ENCODE peak calls at places on chromosome 14, in four cellular contexts. One of them, this sample, is unnamed.

GRCh38 chr14:80587096-80587724 is 354.3 kb downstream of the CEP128 start:
- DNase-seq in K562: no peak
- DNase-seq in H1: no peak
- DNase-seq in HepG2: peak
- DNase-seq in this sample: peak

GRCh38 chr14:62443796-62444195 is 601.5 kb downstream of the KCNH5 start:
- DNase-seq in H1: no peak
- DNase-seq in HepG2: no peak
- DNase-seq in K562: no peak
- DNase-seq in this sample: no peak

GRCh38 chr14:103930051-103930604 is 1.9 kb downstream of the TDRD9 start:
- DNase-seq in H1: no peak
- DNase-seq in HepG2: peak
- DNase-seq in K562: no peak
- DNase-seq in this sample: no peak

GRCh38 chr14:74528406-74528805 is 34.8 kb downstream of the ISCA2 start:
- DNase-seq in H1: no peak
- DNase-seq in HepG2: no peak
- DNase-seq in K562: no peak
- DNase-seq in this sample: no peak

GRCh38 chr14:102277874-102278630 is 26.9 kb downstream of the MOK start:
- DNase-seq in K562: no peak
- DNase-seq in H1: no peak
- DNase-seq in HepG2: no peak
- DNase-seq in this sample: no peak

GRCh38 chr14:43356382-43356781 is 1150.7 kb downstream of the FSCB start:
- DNase-seq in K562: no peak
- DNase-seq in H1: no peak
- DNase-seq in HepG2: no peak
- DNase-seq in this sample: no peak

GRCh38 chr14:92880851-92881250 is 42.1 kb upstream of the CHGA start:
- DNase-seq in H1: peak
- DNase-seq in K562: no peak
- DNase-seq in HepG2: peak
- DNase-seq in this sample: peak

GRCh38 chr14:59634617-59635016 is 58.0 kb upstream of the CCDC175 start:
- DNase-seq in H1: no peak
- DNase-seq in HepG2: no peak
- DNase-seq in K562: no peak
- DNase-seq in this sample: no peak

GRCh38 chr14:95531473-95531872 is 3.4 kb upstream of the GLRX5 start:
- DNase-seq in HepG2: no peak
- DNase-seq in H1: no peak
- DNase-seq in K562: no peak
- DNase-seq in this sample: no peak
- TF ChIP-seq FOSL1 in HepG2: no peak
- TF ChIP-seq FOSL1 in H1: no peak
- TF ChIP-seq FOSL1 in K562: peak
- TF ChIP-seq FOSL1 in this sample: no peak

GRCh38 chr14:89563503-89563902 is 146.5 kb upstream of the FOXN3 start:
- DNase-seq in H1: no peak
- DNase-seq in HepG2: no peak
- DNase-seq in K562: no peak
- DNase-seq in this sample: no peak
- TF ChIP-seq FOSL1 in H1: no peak
- TF ChIP-seq FOSL1 in HepG2: no peak
- TF ChIP-seq FOSL1 in K562: no peak
- TF ChIP-seq FOSL1 in this sample: no peak

GRCh38 chr14:39014460-39014859 is 88.6 kb downstream of the SEC23A start:
- DNase-seq in HepG2: no peak
- DNase-seq in K562: no peak
- DNase-seq in H1: no peak
- DNase-seq in this sample: no peak

GRCh38 chr14:39016733-39017095 is 86.3 kb downstream of the SEC23A start:
- DNase-seq in HepG2: no peak
- DNase-seq in H1: no peak
- DNase-seq in K562: no peak
- DNase-seq in this sample: no peak

GRCh38 chr14:39015360-39015961 is 87.6 kb downstream of the SEC23A start:
- DNase-seq in HepG2: peak
- DNase-seq in H1: no peak
- DNase-seq in K562: peak
- DNase-seq in this sample: peak

DNA sequence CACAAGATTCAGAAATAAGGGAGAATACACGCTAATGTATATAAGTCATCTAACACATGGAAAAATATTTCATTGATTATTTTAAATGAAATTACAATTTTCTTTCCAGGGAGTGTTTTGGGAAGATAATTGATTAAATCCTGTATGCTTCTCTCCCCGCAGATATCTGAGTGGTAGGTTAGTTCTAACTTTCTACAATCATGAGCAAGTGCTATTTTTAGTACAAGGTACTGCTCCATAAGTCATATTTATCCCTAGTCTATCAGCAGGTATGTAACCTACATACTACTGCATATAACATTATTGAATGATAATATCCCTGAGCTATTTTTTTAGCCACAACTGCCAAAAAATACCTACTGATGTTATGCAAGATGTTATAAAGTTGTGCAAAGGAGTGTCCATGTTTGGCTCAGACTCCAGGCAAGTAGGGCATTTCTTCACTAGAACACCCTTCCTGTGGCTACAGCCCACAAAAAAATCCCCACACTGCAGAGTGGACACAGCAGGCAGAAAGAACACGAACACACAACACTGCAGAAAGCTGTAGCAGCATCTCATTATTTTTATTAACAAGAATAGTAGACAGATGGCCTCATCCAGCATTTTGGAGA is 87.0 kb downstream of the SEC23A start:
- DNase-seq in K562: no peak
- DNase-seq in H1: no peak
- DNase-seq in HepG2: no peak
- DNase-seq in this sample: no peak
- TF ChIP-seq FOSL1 in K562: no peak
- TF ChIP-seq FOSL1 in H1: no peak
- TF ChIP-seq FOSL1 in HepG2: no peak
- TF ChIP-seq FOSL1 in this sample: no peak

DNA sequence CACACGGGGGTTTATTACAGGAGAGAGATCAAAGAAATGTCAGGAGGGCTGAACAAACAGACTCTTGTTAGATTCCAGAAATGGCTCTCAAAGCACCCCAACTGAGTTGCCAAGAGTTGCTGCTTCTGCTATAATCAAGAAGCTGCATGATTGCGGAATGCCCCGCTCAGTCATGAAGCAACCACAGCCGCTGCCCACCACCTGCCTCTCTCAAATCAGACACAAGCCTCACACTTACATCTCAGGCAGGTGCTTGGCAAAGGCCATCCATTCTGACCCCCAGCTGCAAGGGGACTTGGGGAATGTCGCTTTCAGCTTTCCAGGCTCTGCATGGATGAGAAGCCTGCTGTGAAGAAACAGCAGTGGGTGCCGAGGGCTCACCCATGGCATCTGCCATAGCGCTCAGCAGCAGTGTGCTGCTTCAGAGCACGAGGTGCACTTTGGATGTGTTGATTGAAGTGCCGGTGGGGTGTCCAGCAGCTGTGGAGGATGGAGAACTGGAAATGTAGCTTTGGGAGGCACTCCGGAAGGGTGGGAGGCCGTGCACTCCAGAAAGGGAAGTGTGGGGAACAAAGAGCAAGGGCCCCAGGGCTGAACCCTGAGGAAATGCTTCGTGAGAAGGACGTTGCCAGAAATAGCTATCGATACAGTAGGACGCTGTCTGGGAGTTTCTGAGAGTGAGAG is 37.7 kb downstream of the LRRC74A start:
- DNase-seq in K562: no peak
- DNase-seq in H1: no peak
- DNase-seq in HepG2: peak
- DNase-seq in this sample: no peak
- TF ChIP-seq FOSL1 in K562: no peak
- TF ChIP-seq FOSL1 in H1: no peak
- TF ChIP-seq FOSL1 in HepG2: no peak
- TF ChIP-seq FOSL1 in this sample: no peak

GRCh38 chr14:100246809-100247428 is 8.0 kb downstream of the YY1 start:
- DNase-seq in K562: peak
- DNase-seq in H1: no peak
- DNase-seq in HepG2: peak
- DNase-seq in this sample: peak
- TF ChIP-seq FOSL1 in K562: no peak
- TF ChIP-seq FOSL1 in H1: no peak
- TF ChIP-seq FOSL1 in HepG2: no peak
- TF ChIP-seq FOSL1 in this sample: no peak

DNA sequence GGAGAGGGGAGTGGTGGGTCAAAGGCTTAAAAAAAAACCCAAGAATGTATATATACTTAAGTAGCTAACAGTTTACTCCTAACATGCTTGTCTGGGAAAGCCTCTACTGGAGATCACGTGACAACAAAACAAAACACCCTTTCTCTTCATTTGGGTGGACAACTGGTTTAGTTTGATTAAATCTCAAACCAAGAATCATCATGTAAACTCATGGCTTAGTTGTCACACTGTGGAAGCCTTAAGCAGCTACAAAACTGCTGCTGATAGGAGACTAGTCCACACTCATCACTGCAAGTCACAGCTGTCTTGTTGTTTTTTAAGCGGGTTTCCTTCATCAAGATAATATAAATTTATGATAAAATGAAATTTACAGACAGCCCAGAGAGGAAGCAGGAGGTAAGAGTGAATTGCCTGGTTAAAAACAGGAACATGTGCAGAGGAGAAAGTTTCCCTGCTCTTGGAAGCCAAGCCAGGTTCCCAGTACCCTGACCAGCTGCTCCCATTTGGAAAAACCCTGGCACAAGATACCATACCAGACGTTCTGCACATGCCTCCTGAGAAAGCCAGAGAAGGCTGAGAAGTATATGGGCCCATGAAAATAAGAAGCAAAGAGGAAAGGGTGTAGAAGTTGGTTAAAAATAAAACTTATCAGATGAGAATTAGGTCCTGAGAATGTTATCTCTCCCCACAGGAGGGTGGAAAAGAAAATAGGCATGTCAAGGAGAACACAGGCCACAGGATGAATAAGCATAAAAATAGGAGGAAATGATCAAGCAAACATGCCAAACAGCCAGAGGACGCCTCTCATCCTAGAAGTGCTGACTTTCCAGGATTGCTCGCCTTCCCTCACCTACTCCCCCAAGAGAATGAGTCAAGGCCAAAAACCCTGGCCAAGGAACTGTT is 34.0 kb downstream of the EGLN3 start:
- DNase-seq in HepG2: no peak
- DNase-seq in H1: no peak
- DNase-seq in K562: peak
- DNase-seq in this sample: no peak
- TF ChIP-seq FOSL1 in HepG2: no peak
- TF ChIP-seq FOSL1 in H1: no peak
- TF ChIP-seq FOSL1 in K562: peak
- TF ChIP-seq FOSL1 in this sample: no peak